ENCODE peak calls at places on chromosomes 11 and 22, in five cellular contexts. M is H1, V is IMR-90, H is mesenchymal stem cell, N is neuronal stem cell. A is an unnamed sample.

GRCh38 chr11:58905716-58906547 is 33.4 kb upstream of the GLYATL1 start:
- DNase-seq in M (peak; percentile 62), V (peak; percentile 91), H (peak; percentile 94), N (peak; percentile 86), A (peak; percentile 11)

GRCh38 chr11:19992162-19992561 is 168.1 kb downstream of the DBX1 start:
- DNase-seq in M (no peak), V (no peak), H (peak; percentile 52), N (no peak), A (no peak)

GRCh38 chr11:10263929-10264328 is 30.1 kb downstream of the SBF2 start:
- DNase-seq in M (no peak), V (peak; percentile 85), H (peak; percentile 52), N (no peak), A (peak; percentile 57)

GRCh38 chr11:130464289-130464812 is 15.9 kb downstream of the ADAMTS15 start:
- DNase-seq in M (no peak), V (peak; percentile 42), H (peak; percentile 21), N (no peak), A (no peak)

GRCh38 chr22:30248484-30248883 is 1.9 kb upstream of the LIF start:
- DNase-seq in M (no peak), V (no peak), H (no peak), N (no peak), A (no peak)

GRCh38 chr11:125114518-125114917 is 3.1 kb upstream of the TMEM218 start:
- DNase-seq in M (no peak), V (no peak), H (no peak), N (no peak), A (no peak)

GRCh38 chr11:132248585-132248984 is 878.2 kb downstream of the NTM start:
- DNase-seq in M (no peak), V (no peak), H (no peak), N (no peak), A (no peak)

GRCh38 chr11:8777907-8778767 is 95.5 kb downstream of the RPL27A start:
- DNase-seq in M (no peak), V (peak; percentile 71), H (peak; percentile 90), N (peak; percentile 11), A (no peak)

GRCh38 chr11:120108154-120108784 is 29.6 kb downstream of the TRIM29 start:
- DNase-seq in M (peak; percentile 46), V (peak; percentile 30), H (peak; percentile 48), N (peak; percentile 74), A (peak; percentile 62)

GRCh38 chr11:116603783-116604323 is 168.9 kb downstream of the BUD13 start:
- DNase-seq in M (no peak), V (no peak), H (no peak), N (no peak), A (no peak)

GRCh38 chr22:42799061-42799460 is 58.0 kb downstream of the ARFGAP3 start:
- DNase-seq in M (no peak), V (no peak), H (no peak), N (no peak), A (no peak)

GRCh38 chr11:22558638-22559037 is 67.0 kb downstream of the FANCF start:
- DNase-seq in M (no peak), V (peak; percentile 1), H (no peak), N (no peak), A (peak; percentile 26)

GRCh38 chr11:116787436-116787785 is 412 bp downstream of the ZPR1 start:
- DNase-seq in M (no peak), V (peak; percentile 10), H (peak; percentile 20), N (no peak), A (no peak)

GRCh38 chr11:78061921-78062311 is 1.7 kb upstream of the THRSP start:
- DNase-seq in M (no peak), V (no peak), H (no peak), N (no peak), A (no peak)

DNA sequence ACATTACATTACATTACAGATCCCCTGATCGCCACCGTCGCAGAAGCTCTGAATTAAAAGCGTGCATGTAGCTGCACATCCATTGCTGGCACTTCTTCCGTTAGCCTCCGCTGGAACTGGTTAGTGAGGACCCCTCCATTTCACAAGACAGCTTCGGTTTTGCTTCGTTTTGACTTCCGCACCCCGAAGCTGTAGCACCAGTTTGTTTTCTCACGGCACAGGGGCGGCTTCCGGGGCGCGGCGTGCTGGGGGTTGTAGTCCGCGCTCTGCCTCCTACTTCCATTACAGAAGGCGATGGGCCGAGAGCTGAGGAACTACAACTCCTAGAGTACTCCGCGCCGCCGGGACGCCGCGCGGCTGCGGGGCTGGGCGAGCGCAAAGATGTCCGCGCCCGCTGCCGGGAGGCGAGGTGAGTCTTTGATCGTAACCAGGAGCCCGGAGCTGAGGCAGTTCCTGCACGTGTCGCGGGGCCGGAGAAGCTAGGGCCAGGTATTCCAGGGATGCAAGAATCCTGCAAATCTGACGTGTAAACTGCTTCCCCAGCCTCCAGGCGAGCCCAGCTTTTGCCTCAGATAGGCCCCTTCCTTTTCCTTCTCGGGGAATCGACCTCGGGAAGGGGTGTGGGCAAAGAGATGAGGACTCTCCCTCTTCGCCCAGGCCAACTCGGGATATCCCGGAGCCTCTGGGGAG is at the start of gene PEX26:
- DNase-seq in M (peak; percentile 81), V (peak; percentile 95), H (peak; percentile 96), N (peak; percentile 88), A (peak; percentile 93)
- H3K14ac ChIP-seq in M (no peak within 1 kb of the TSS), V (peak within 1 kb of the TSS; percentile 98), H (peak within 1 kb of the TSS; percentile 98), N (no peak within 1 kb of the TSS), A (peak within 1 kb of the TSS; percentile 82)

GRCh38 chr22:22508274-22509176 is at the start of gene ZNF280B:
- DNase-seq in M (peak; percentile 9), V (peak; percentile 79), H (peak; percentile 87), N (peak; percentile 76), A (peak; percentile 80)
- H4K8ac ChIP-seq in M (peak within 1 kb of the TSS; percentile 87), V (peak within 1 kb of the TSS; percentile 41), H (peak within 1 kb of the TSS; percentile 94), N (no peak within 1 kb of the TSS), A (peak within 1 kb of the TSS; percentile 3)

GRCh38 chr22:50256258-50256862 is 5.1 kb downstream of the MAPK12 start:
- DNase-seq in M (no peak), V (no peak), H (no peak), N (no peak), A (no peak)
- H3K18ac ChIP-seq in M (no peak overlapping the region), V (no peak overlapping the region), H (no peak overlapping the region), N (no peak overlapping the region), A (no peak overlapping the region)

GRCh38 chr11:910589-911030 is at the start of gene CHID1:
- DNase-seq in M (peak; percentile 44), V (peak; percentile 67), H (peak; percentile 71), N (peak; percentile 87), A (peak; percentile 89)

GRCh38 chr11:910044-910588 is 494 bp downstream of the CHID1 start:
- DNase-seq in M (no peak), V (no peak), H (no peak), N (no peak), A (no peak)

GRCh38 chr11:912266-912665 is 1.7 kb upstream of the CHID1 start:
- DNase-seq in M (no peak), V (no peak), H (no peak), N (no peak), A (no peak)

GRCh38 chr11:911890-912219 is 1.2 kb upstream of the CHID1 start:
- DNase-seq in M (no peak), V (no peak), H (no peak), N (no peak), A (no peak)

GRCh38 chr11:911031-911889 is 650 bp upstream of the CHID1 start:
- DNase-seq in M (no peak), V (peak; percentile 64), H (peak; percentile 75), N (no peak), A (peak; percentile 29)
- H3K14ac ChIP-seq in M (no peak overlapping the region), V (peak overlapping the region; percentile 83), H (peak overlapping the region; percentile 8), N (peak overlapping the region; percentile 94), A (peak overlapping the region; percentile 83)

DNA sequence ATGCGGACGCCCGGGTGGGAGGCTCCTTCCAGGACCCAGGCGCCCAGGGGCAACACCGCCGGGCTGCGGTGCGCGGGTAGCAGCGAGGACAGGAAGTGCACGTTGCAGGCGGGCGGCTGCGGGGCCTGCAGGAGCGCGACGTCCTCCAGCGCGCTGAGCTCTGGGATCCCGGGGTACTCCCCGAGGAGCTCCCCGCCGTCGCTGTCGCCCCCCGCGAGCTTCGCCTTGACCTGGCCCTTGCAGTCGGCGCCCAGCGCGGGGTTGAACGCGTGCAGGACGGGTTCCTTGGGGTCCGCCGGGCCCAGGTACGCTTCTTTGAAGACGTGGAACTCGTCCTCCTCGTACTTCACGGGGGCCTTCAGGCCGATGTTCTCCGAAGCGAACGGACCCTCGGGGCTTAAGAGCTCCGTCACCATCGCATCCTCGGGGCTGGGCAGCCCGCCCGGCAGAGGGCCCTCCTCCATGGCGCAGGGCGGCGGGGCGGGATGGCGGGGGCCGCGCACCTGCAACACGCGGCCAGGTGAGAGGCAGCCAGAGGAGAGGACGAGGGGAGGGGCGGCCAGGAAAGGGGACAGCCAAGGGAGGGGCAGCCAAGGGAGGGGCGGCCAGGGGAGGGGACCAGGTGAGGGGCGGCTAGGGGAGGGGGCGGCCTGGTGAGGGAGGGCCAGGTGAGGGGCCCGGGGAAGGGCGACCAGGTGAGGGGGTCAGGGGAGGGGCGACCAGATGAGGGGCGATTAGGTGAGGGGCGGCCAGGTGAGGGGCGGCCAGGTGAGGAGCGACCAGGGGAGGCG is 928 bp downstream of the TESMIN start:
- DNase-seq in M (peak; percentile 68), V (no peak), H (no peak), N (peak; percentile 23), A (no peak)
- H4K8ac ChIP-seq in M (peak overlapping the region; percentile 90), V (no peak overlapping the region), H (peak overlapping the region; percentile 71), N (peak overlapping the region; percentile 26), A (peak overlapping the region; percentile 0)

DNA sequence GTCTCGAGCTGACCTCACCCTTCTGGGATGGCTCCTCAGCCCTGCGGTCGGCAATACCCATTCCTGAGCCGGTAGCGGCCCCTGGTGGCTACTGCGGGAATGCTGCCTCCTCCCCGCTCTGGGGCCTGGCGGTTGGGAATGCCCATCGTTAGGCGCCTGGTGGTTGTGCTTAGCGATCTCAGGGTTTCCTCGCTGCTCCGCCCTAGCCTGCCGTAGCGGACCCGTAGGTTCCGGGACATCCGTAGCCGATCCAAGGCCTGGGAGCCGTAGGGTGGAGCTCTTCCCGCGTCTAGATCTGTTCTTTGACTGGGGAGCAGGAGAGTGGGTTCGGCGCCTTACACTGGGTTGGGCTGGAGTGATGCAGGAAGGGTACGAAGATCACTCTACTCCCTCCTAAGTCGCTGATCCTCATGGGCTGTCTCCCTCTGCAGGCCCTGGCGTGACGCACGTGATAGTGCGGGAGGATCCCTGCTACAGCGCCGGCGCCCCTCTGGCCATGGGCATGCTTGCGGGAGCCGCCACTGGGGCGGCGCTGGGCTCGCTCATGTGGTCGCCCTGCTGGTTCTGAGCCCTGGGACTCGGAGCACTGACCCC is 14.8 kb downstream of the PLEKHB1 start:
- DNase-seq in M (peak; percentile 82), V (peak; percentile 77), H (peak; percentile 83), N (peak; percentile 89), A (peak; percentile 85)
- H3K18ac ChIP-seq in M (peak overlapping the region; percentile 73), V (no peak overlapping the region), H (no peak overlapping the region), N (peak overlapping the region; percentile 92), A (no peak overlapping the region)

DNA sequence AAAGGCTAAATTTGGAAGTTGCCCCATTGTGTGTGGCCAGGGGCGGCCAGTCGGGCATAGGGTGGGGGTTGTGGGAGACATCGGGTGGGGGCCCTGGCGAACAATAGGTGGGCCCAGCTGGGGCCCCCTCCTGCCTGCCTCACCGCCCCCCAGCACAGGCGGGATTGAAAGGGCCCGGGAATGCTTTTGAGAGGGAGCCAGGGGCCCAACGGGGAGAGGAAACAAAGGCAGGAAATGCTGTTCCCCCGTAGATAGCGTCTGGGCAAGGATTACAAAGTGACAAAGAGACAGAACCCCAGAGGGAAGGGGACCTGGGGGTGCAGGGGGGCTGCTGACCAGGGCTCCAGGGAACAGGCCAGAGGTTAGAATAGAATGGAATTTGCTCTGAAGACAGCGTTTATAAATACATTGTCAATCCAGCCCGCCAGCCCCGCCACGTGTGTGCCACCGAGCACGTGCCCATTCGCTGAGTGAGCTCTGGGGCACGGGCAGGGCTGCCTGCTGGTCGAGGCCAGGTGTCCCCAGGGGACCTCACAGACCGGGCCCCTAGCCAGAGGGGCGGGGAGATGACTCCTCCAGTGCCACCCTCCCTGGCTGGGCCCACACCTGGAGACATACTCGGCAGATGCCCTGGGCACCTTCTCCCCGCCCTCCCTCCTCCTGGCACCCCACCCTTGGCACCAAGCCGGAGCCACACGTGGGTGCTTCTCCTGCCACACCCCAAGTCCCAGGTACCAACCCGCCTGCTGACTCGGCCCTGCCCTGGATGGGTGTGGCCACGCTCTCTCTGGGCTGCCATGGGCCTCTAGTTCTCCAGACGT is 9.7 kb downstream of the PDGFB start:
- DNase-seq in M (no peak), V (no peak), H (no peak), N (no peak), A (no peak)
- H3K14ac ChIP-seq in M (no peak overlapping the region), V (no peak overlapping the region), H (no peak overlapping the region), N (no peak overlapping the region), A (peak overlapping the region; percentile 79)